ENCODE peak calls at places on chromosomes 5 and 9, in seven cellular contexts. V, H, F, N, J, X and S are unnamed samples.

GRCh38 chr5:122111513-122111912 is 17.8 kb upstream of the ZNF474 start:
- DNase-seq in F (no peak), H (no peak), N (no peak), V (no peak), X (no peak), J (no peak), S (no peak)

GRCh38 chr9:132094314-132094791 is 14.7 kb upstream of the MED27 start:
- DNase-seq in J (no peak), N (peak; percentile 69), F (no peak), X (peak; percentile 77), H (peak; percentile 58), V (no peak), S (peak; percentile 76)

GRCh38 chr9:529721-530120 is 311.8 kb upstream of the DMRT1 start:
- DNase-seq in J (no peak), X (no peak), N (no peak), F (no peak), H (no peak), V (no peak), S (no peak)

GRCh38 chr9:126676102-126676684 is 62.5 kb downstream of the LMX1B start:
- DNase-seq in J (no peak), N (no peak), V (no peak), H (no peak), X (no peak), F (no peak), S (no peak)

GRCh38 chr9:94639045-94639995 is at the start of gene FBP1:
- DNase-seq in H (no peak), X (no peak), J (no peak), V (peak; percentile 34), F (no peak), N (no peak), S (peak; percentile 8)

GRCh38 chr9:114889802-114890224 is 40.6 kb downstream of the TNFSF8 start:
- DNase-seq in V (no peak), J (no peak), F (no peak), H (no peak), X (no peak), N (no peak), S (no peak)

GRCh38 chr5:134100283-134101011 is 14.0 kb upstream of the TCF7 start:
- DNase-seq in V (no peak), X (peak; percentile 80), H (peak; percentile 78), J (peak; percentile 68), F (peak; percentile 78), N (no peak), S (peak; percentile 73)

GRCh38 chr9:131776473-131776872 is 36.6 kb upstream of the RAPGEF1 start:
- DNase-seq in N (no peak), J (no peak), H (peak; percentile 25), F (no peak), X (peak; percentile 39), V (peak; percentile 73), S (peak; percentile 58)

GRCh38 chr5:142017832-142018427 is 5.1 kb upstream of the GNPDA1 start:
- DNase-seq in F (no peak), N (no peak), J (no peak), H (peak; percentile 31), V (no peak), X (peak; percentile 71), S (no peak)

GRCh38 chr5:151703227-151703626 is 16.5 kb upstream of the SPARC start:
- DNase-seq in X (no peak), N (no peak), V (no peak), H (no peak), J (no peak), F (peak; percentile 61), S (no peak)

GRCh38 chr5:67462150-67462549 is 265.6 kb upstream of the CD180 start:
- DNase-seq in X (no peak), H (no peak), J (no peak), F (no peak), V (no peak), N (no peak), S (no peak)

GRCh38 chr5:128201065-128201926 is 117.7 kb downstream of the SLC12A2 start:
- DNase-seq in J (peak; percentile 77), N (no peak), H (peak; percentile 59), V (peak; percentile 87), X (peak; percentile 68), F (no peak), S (peak; percentile 66)

GRCh38 chr9:101400120-101400519 is 1.5 kb downstream of the ZNF189 start:
- DNase-seq in V (no peak), X (no peak), N (no peak), J (no peak), F (no peak), H (peak; percentile 29), S (peak; percentile 89)

GRCh38 chr5:134263801-134264200 is 37.9 kb upstream of the PPP2CA start:
- DNase-seq in H (no peak), J (no peak), F (no peak), V (no peak), N (no peak), X (no peak), S (no peak)

GRCh38 chr5:141713616-141714309 is 31.7 kb upstream of the ARAP3 start:
- DNase-seq in V (peak; percentile 74), F (no peak), J (no peak), H (no peak), N (no peak), X (no peak), S (no peak)

GRCh38 chr9:35645736-35646582 is 4.8 kb downstream of the SIT1 start:
- DNase-seq in X (peak; percentile 16), H (no peak), J (no peak), V (peak; percentile 85), N (no peak), F (no peak), S (no peak)

GRCh38 chr5:129904102-129904666 is at the start of gene CHSY3:
- DNase-seq in F (no peak), J (peak; percentile 79), V (peak; percentile 70), H (peak; percentile 63), N (no peak), X (peak; percentile 86), S (peak; percentile 83)

GRCh38 chr5:17113174-17113941 is 104.1 kb upstream of the BASP1 start:
- DNase-seq in X (peak; percentile 80), V (no peak), F (no peak), J (no peak), H (peak; percentile 96), N (peak; percentile 69), S (peak; percentile 35)

DNA sequence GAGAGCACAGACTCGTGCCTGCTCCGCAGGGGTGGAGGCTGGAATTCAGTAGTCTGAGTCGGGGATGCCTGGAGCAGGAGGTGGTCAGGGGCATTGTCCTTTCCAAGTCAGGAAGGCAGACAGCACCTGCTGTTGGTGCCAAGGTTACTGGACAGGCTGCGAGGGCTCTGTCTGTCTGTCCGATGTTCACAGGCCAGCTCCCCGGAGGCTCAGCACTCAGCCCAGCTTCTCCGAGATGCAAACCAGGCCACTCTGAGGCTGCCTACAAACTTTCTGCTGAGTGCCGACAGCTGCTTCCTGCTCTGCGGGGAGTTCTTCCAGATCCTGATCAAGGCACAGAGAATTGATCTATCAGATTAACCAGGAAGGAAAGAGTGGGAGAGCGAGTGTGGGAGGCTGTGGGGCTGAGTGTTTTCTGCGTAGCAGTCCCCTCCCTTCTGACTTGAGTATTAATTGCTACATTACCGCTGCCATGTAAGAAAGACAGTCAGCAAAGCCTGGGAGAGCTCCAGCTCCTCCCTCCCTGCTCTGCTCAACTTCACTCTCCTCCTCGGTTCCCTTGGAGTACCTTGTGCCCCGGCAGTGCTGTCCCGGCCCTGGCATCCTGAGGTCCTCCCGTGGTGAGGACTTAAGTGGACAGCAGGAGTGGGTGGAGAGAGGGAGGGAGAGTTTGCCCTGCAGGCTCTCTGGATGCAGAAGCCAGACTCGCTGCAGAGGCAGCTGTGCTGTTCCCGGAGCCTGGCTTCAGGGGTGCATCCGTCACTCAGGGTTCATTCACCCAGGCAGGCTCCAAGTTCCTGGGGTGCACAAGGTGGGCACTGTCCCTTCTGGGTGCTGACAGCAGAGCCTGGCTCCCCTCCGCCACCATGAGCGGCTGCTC is 35.9 kb downstream of the KCNMB1 start:
- DNase-seq in F (no peak), X (no peak), N (no peak), V (no peak), H (no peak), J (no peak), S (peak; percentile 29)
- H3K4me3 ChIP-seq in F (no peak overlapping the region), X (no peak overlapping the region), N (no peak overlapping the region), V (no peak overlapping the region), H (no peak overlapping the region), J (peak overlapping the region; percentile 13), S (no peak overlapping the region)

DNA sequence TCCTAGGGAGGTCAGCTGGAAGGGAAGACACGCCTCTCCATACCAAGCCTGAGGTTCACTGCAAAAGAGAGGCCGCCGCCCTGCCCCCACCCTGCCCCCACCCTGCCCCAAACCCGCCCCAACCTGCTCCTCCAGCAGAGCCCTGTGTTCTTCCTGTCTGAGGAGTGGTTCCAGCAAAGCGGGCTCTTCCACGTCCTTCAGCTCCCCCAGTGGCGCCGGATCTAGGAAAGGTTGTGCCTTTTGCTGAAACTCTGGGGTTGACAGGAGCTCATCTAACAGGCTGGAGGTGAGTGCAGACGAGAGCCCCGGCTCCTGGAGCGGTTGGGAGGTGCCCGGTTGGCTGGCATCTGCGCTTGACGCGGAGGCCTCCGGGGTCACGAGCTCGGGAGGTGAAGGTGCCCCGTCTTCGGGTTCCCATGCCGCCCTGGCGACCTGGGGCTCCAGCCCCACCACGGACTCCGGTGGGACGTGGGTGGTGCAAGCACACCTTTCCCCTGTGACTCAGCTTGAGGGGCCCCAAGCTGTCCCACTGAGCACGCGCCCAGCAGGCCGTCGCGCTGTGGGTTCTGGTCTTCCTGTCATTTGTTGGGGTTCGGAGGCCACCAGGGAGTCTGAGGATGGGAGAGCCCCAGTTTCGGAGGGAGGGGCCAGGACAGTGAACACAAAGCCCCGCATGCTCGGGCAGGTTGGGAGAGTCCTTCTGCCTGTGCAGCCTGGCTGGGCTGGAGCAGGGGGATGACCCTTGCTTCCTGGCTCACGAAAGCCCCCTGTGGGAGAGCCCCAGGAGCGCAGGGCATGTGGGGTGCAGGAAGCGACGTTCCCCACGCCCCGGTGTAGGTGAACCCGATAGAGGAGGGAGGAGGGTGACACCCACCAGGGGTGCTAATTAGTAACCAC is 1467.1 kb downstream of the FOXD4L5 start:
- DNase-seq in J (peak; percentile 79), F (peak; percentile 39), N (no peak), X (no peak), H (peak; percentile 39), V (peak; percentile 1), S (no peak)
- TF ChIP-seq CTCF in J (no peak), F (peak; percentile 17), N (no peak), X (no peak), H (no peak), V (no peak), S (no peak)

DNA sequence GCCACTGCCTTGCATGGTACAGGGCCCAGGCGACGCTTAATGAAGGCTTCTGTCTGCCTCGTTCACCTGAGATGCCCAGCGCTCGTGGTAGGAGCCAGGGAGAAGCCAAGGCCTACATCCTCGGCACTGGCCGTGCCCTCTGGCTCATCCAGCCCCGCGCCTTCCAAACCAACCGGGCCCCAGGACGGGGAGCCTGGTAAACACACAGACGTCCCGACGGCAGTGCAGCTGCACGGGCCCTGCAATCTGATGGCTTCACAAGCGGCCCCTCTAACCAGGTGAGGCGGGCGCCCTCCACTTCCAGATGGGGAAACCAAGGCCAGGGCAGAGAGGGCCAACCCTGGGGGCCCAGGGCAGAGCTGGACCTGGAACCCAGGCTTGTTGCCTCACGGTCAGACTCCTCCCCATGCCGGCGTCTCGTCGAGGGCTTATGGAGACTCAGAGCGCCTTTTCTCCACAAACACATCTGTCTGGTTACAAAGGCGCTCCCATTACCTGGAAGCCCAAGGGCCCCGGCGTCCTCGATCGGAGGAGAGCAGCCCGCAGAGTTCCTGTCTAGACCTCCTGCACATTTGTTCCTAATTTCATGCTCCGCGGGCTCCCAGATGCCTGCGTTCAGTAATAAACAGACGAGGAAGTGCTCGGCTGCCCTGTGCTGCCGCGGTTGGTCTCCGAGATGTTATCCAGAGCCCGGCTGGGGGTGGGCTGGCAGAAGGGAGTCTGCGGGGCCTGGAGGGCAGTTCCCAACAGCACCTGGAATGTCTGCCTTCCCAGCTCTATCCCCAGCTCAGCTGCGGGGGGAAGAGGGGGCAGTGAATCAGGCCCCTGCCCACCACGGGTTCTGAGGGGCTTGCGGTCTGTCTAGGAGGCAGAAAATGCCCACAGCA is 23.5 kb downstream of the FAM163B start:
- DNase-seq in X (no peak), H (no peak), N (no peak), V (no peak), J (no peak), F (no peak), S (no peak)
- H3K4me3 ChIP-seq in X (no peak overlapping the region), H (no peak overlapping the region), N (no peak overlapping the region), V (no peak overlapping the region), J (no peak overlapping the region), F (no peak overlapping the region), S (no peak overlapping the region)

GRCh38 chr9:13902286-13902685 is 411.7 kb downstream of the NFIB start:
- DNase-seq in H (no peak), F (no peak), N (no peak), V (no peak), X (no peak), J (no peak), S (no peak)
- TF ChIP-seq CTCF in H (no peak), F (no peak), N (no peak), V (no peak), X (no peak), J (no peak), S (no peak)